ENCODE peak calls at places on chromosomes 2 and 18, in five cellular contexts. One of them, this sample, is unnamed.

GRCh38 chr18:24019641-24020331 is 5.2 kb downstream of the TTC39C start:
- DNase-seq in uterus: no peak
- DNase-seq in BE2C: no peak
- DNase-seq in AG04450: no peak
- DNase-seq in tibial nerve: no peak
- DNase-seq in this sample: no peak

GRCh38 chr2:1561259-1561658 is 148.0 kb downstream of the TPO start:
- DNase-seq in AG04450: no peak
- DNase-seq in tibial nerve: no peak
- DNase-seq in BE2C: no peak
- DNase-seq in uterus: no peak
- DNase-seq in this sample: no peak

GRCh38 chr2:234512884-234513669 is 16.2 kb upstream of the ARL4C start:
- DNase-seq in tibial nerve: no peak
- DNase-seq in AG04450: no peak
- DNase-seq in BE2C: peak; percentile 76
- DNase-seq in uterus: no peak
- DNase-seq in this sample: no peak

GRCh38 chr2:66446178-66446860 is 11.4 kb downstream of the MEIS1 start:
- DNase-seq in uterus: peak; percentile 72
- DNase-seq in BE2C: peak; percentile 74
- DNase-seq in tibial nerve: no peak
- DNase-seq in AG04450: no peak
- DNase-seq in this sample: no peak

GRCh38 chr18:48951448-48952286 is 902 bp upstream of the SMAD7 start:
- DNase-seq in AG04450: no peak
- DNase-seq in tibial nerve: peak; percentile 64
- DNase-seq in uterus: peak; percentile 86
- DNase-seq in BE2C: peak; percentile 78
- DNase-seq in this sample: peak; percentile 82

GRCh38 chr2:186256540-186256939 is 229.5 kb upstream of the ZC3H15 start:
- DNase-seq in tibial nerve: no peak
- DNase-seq in uterus: no peak
- DNase-seq in AG04450: no peak
- DNase-seq in BE2C: no peak
- DNase-seq in this sample: no peak

GRCh38 chr2:32212293-32212692 is 46.6 kb downstream of the SLC30A6 start:
- DNase-seq in tibial nerve: no peak
- DNase-seq in uterus: no peak
- DNase-seq in AG04450: no peak
- DNase-seq in BE2C: no peak
- DNase-seq in this sample: no peak

GRCh38 chr18:25350561-25351201 is 1.3 kb downstream of the ZNF521 start:
- DNase-seq in tibial nerve: peak; percentile 54
- DNase-seq in AG04450: peak; percentile 20
- DNase-seq in BE2C: no peak
- DNase-seq in uterus: peak; percentile 69
- DNase-seq in this sample: peak; percentile 34

GRCh38 chr2:64275174-64275466 is 130.9 kb upstream of the PELI1 start:
- DNase-seq in BE2C: no peak
- DNase-seq in tibial nerve: no peak
- DNase-seq in uterus: no peak
- DNase-seq in AG04450: no peak
- DNase-seq in this sample: no peak

GRCh38 chr2:83585250-83585649 is 873.8 kb downstream of the SUCLG1 start:
- DNase-seq in uterus: no peak
- DNase-seq in tibial nerve: no peak
- DNase-seq in BE2C: no peak
- DNase-seq in AG04450: no peak
- DNase-seq in this sample: no peak

GRCh38 chr18:35736696-35737095 is 155.2 kb downstream of the GALNT1 start:
- DNase-seq in uterus: no peak
- DNase-seq in tibial nerve: no peak
- DNase-seq in BE2C: no peak
- DNase-seq in AG04450: no peak
- DNase-seq in this sample: no peak

GRCh38 chr2:134397146-134397896 is 143.4 kb downstream of the MGAT5 start:
- DNase-seq in uterus: no peak
- DNase-seq in BE2C: no peak
- DNase-seq in AG04450: no peak
- DNase-seq in tibial nerve: no peak
- DNase-seq in this sample: no peak

GRCh38 chr2:241049739-241050623 is 51.6 kb downstream of the SNED1 start:
- DNase-seq in tibial nerve: no peak
- DNase-seq in AG04450: no peak
- DNase-seq in uterus: no peak
- DNase-seq in BE2C: no peak
- DNase-seq in this sample: no peak

GRCh38 chr2:241617431-241618154 is 19.4 kb downstream of the THAP4 start:
- DNase-seq in AG04450: no peak
- DNase-seq in BE2C: peak; percentile 78
- DNase-seq in tibial nerve: no peak
- DNase-seq in uterus: no peak
- DNase-seq in this sample: no peak

GRCh38 chr2:191976436-191976835 is 129.5 kb upstream of the CAVIN2 start:
- DNase-seq in BE2C: no peak
- DNase-seq in AG04450: peak; percentile 18
- DNase-seq in tibial nerve: no peak
- DNase-seq in uterus: no peak
- DNase-seq in this sample: no peak

GRCh38 chr2:74374509-74375205 is 5.5 kb downstream of the DCTN1 start:
- DNase-seq in BE2C: peak; percentile 86
- DNase-seq in uterus: peak; percentile 78
- DNase-seq in tibial nerve: peak; percentile 57
- DNase-seq in AG04450: peak; percentile 24
- DNase-seq in this sample: peak; percentile 97

GRCh38 chr18:66317243-66318090 is 286.4 kb downstream of the CDH19 start:
- DNase-seq in BE2C: no peak
- DNase-seq in AG04450: no peak
- DNase-seq in tibial nerve: no peak
- DNase-seq in uterus: no peak
- DNase-seq in this sample: no peak

GRCh38 chr2:10575566-10576300 is 114.0 kb downstream of the NOL10 start:
- DNase-seq in AG04450: peak; percentile 30
- DNase-seq in BE2C: no peak
- DNase-seq in uterus: no peak
- DNase-seq in tibial nerve: no peak
- DNase-seq in this sample: no peak

GRCh38 chr2:191038241-191038725 is 24.3 kb upstream of the STAT1 start:
- DNase-seq in uterus: no peak
- DNase-seq in tibial nerve: no peak
- DNase-seq in AG04450: no peak
- DNase-seq in BE2C: no peak
- DNase-seq in this sample: no peak

GRCh38 chr2:153478289-153479261 is at the start of gene RPRM:
- DNase-seq in BE2C: peak; percentile 64
- DNase-seq in uterus: peak; percentile 89
- DNase-seq in AG04450: peak; percentile 1
- DNase-seq in tibial nerve: peak; percentile 48
- DNase-seq in this sample: peak; percentile 72

GRCh38 chr2:105290981-105291660 is 38.4 kb downstream of the TGFBRAP1 start:
- DNase-seq in uterus: no peak
- DNase-seq in tibial nerve: no peak
- DNase-seq in BE2C: no peak
- DNase-seq in AG04450: no peak
- DNase-seq in this sample: no peak

GRCh38 chr2:199975297-199975895 is 20.0 kb downstream of the MAIP1 start:
- DNase-seq in tibial nerve: no peak
- DNase-seq in uterus: no peak
- DNase-seq in AG04450: no peak
- DNase-seq in BE2C: peak; percentile 27
- DNase-seq in this sample: no peak

GRCh38 chr2:64786343-64787018 is 132.8 kb upstream of the SERTAD2 start:
- DNase-seq in AG04450: no peak
- DNase-seq in tibial nerve: no peak
- DNase-seq in BE2C: no peak
- DNase-seq in uterus: no peak
- DNase-seq in this sample: no peak

GRCh38 chr2:172404824-172405223 is 22.6 kb upstream of the ITGA6 start:
- DNase-seq in BE2C: no peak
- DNase-seq in AG04450: peak; percentile 67
- DNase-seq in uterus: no peak
- DNase-seq in tibial nerve: no peak
- DNase-seq in this sample: no peak

GRCh38 chr2:192140236-192140839 is 54.4 kb downstream of the TMEFF2 start:
- DNase-seq in tibial nerve: no peak
- DNase-seq in AG04450: no peak
- DNase-seq in BE2C: no peak
- DNase-seq in uterus: no peak
- DNase-seq in this sample: no peak

GRCh38 chr2:34570266-34570872 is 971.3 kb upstream of the FAM98A start:
- DNase-seq in tibial nerve: no peak
- DNase-seq in AG04450: no peak
- DNase-seq in BE2C: peak; percentile 44
- DNase-seq in uterus: no peak
- DNase-seq in this sample: no peak

GRCh38 chr2:100178085-100178788 is 35.8 kb upstream of the AFF3 start:
- DNase-seq in tibial nerve: no peak
- DNase-seq in uterus: no peak
- DNase-seq in AG04450: no peak
- DNase-seq in BE2C: peak; percentile 74
- DNase-seq in this sample: no peak

GRCh38 chr2:112725545-112726457 is 5.0 kb downstream of the NT5DC4 start:
- DNase-seq in uterus: no peak
- DNase-seq in tibial nerve: no peak
- DNase-seq in AG04450: no peak
- DNase-seq in BE2C: no peak
- DNase-seq in this sample: no peak
- TF ChIP-seq CTCF in uterus: no peak
- TF ChIP-seq CTCF in tibial nerve: no peak
- TF ChIP-seq CTCF in AG04450: no peak
- TF ChIP-seq CTCF in BE2C: no peak
- TF ChIP-seq CTCF in this sample: no peak

GRCh38 chr2:222311321-222311977 is 12.7 kb upstream of the PAX3 start:
- DNase-seq in tibial nerve: no peak
- DNase-seq in AG04450: no peak
- DNase-seq in uterus: no peak
- DNase-seq in BE2C: no peak
- DNase-seq in this sample: no peak
- H3K27me3 ChIP-seq in tibial nerve: peaks cover 100% of the 10 kb centered on the region
- H3K27me3 ChIP-seq in AG04450: peaks cover 75% of the 10 kb centered on the region
- H3K27me3 ChIP-seq in uterus: peaks cover 18% of the 10 kb centered on the region
- H3K27me3 ChIP-seq in BE2C: peaks cover 81% of the 10 kb centered on the region
- H3K27me3 ChIP-seq in this sample: peaks cover 90% of the 10 kb centered on the region

GRCh38 chr2:128681351-128681906 is 362.8 kb upstream of the HS6ST1 start:
- DNase-seq in BE2C: no peak
- DNase-seq in uterus: no peak
- DNase-seq in AG04450: no peak
- DNase-seq in tibial nerve: no peak
- DNase-seq in this sample: no peak
- TF ChIP-seq CTCF in BE2C: no peak
- TF ChIP-seq CTCF in uterus: no peak
- TF ChIP-seq CTCF in AG04450: no peak
- TF ChIP-seq CTCF in tibial nerve: no peak
- TF ChIP-seq CTCF in this sample: no peak

GRCh38 chr2:113282747-113283533 is 4.2 kb upstream of the PAX8 start:
- DNase-seq in BE2C: no peak
- DNase-seq in uterus: no peak
- DNase-seq in AG04450: no peak
- DNase-seq in tibial nerve: peak; percentile 20
- DNase-seq in this sample: peak; percentile 57
- H3K27me3 ChIP-seq in BE2C: no peaks in the 10 kb centered on the region
- H3K27me3 ChIP-seq in uterus: no peaks in the 10 kb centered on the region
- H3K27me3 ChIP-seq in AG04450: peaks cover 5% of the 10 kb centered on the region
- H3K27me3 ChIP-seq in tibial nerve: peaks cover 13% of the 10 kb centered on the region
- H3K27me3 ChIP-seq in this sample: peaks cover 1% of the 10 kb centered on the region

GRCh38 chr2:75454221-75454620 is 106.5 kb downstream of the EVA1A start:
- DNase-seq in BE2C: no peak
- DNase-seq in tibial nerve: no peak
- DNase-seq in uterus: no peak
- DNase-seq in AG04450: no peak
- DNase-seq in this sample: no peak
- TF ChIP-seq CTCF in BE2C: no peak
- TF ChIP-seq CTCF in tibial nerve: no peak
- TF ChIP-seq CTCF in uterus: no peak
- TF ChIP-seq CTCF in AG04450: no peak
- TF ChIP-seq CTCF in this sample: no peak

GRCh38 chr2:86234573-86235131 is 35.4 kb downstream of the MRPL35 start:
- DNase-seq in tibial nerve: no peak
- DNase-seq in AG04450: no peak
- DNase-seq in BE2C: no peak
- DNase-seq in uterus: no peak
- DNase-seq in this sample: no peak
- H3K27me3 ChIP-seq in tibial nerve: no peaks in the 10 kb centered on the region
- H3K27me3 ChIP-seq in AG04450: peaks cover 5% of the 10 kb centered on the region
- H3K27me3 ChIP-seq in BE2C: no peaks in the 10 kb centered on the region
- H3K27me3 ChIP-seq in uterus: no peaks in the 10 kb centered on the region
- H3K27me3 ChIP-seq in this sample: no peaks in the 10 kb centered on the region

DNA sequence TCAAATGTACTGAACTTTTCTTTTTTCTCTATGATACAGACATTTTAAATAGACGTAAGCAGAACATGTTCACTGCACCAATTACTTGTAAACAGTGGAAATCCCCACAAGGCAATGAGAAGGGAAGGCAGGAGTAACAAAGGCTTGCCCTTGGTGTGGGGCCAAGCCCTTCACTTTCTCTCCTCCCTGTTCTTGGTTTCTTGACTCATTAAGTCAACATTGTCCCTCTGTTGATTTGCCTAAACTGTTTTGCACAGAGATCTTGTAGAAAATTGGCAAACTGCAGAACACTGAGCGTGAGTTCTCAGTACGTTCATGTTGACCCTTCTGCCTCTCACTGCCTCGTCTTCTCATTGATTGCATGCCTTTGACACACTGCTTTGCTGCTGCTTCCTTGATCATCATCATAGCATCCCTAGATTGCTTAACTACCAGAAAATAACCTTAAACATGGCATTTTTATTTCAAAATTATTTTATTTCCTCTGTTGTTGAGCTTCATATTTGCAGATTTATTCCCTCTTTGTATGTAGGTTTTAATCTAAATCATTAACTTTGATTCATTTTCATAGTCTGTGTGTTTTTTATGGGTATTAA is 257.7 kb downstream of the PTGR3 start:
- DNase-seq in uterus: no peak
- DNase-seq in tibial nerve: peak; percentile 35
- DNase-seq in AG04450: peak; percentile 93
- DNase-seq in BE2C: no peak
- DNase-seq in this sample: no peak
- TF ChIP-seq CTCF in uterus: no peak
- TF ChIP-seq CTCF in tibial nerve: no peak
- TF ChIP-seq CTCF in AG04450: no peak
- TF ChIP-seq CTCF in BE2C: no peak
- TF ChIP-seq CTCF in this sample: no peak

This sample was measured in dorsolateral prefrontal cortex.